ENCODE peak calls at places on chromosomes 13 and 19, in six cellular contexts. One of them, this sample, is unnamed.
A peak's percentile ranks its signal among the peaks of the same experiment; 100 is the strongest.

GRCh38 chr13:30892966-30893365 is 13.1 kb upstream of the MEDAG start:
- DNase-seq in H7: peak; percentile 71
- DNase-seq in small intestine: no peak
- DNase-seq in psoas muscle: peak; percentile 85
- DNase-seq in CD8-positive, alpha-beta T cell: no peak
- DNase-seq in HAP-1: peak; percentile 75
- DNase-seq in this sample: no peak

GRCh38 chr13:72295173-72295572 is 428.2 kb upstream of the DACH1 start:
- DNase-seq in H7: no peak
- DNase-seq in small intestine: no peak
- DNase-seq in psoas muscle: no peak
- DNase-seq in CD8-positive, alpha-beta T cell: no peak
- DNase-seq in HAP-1: no peak
- DNase-seq in this sample: no peak

GRCh38 chr13:109816112-109816978 is 30.0 kb upstream of the IRS2 start:
- DNase-seq in H7: no peak
- DNase-seq in small intestine: peak; percentile 40
- DNase-seq in psoas muscle: no peak
- DNase-seq in CD8-positive, alpha-beta T cell: no peak
- DNase-seq in HAP-1: no peak
- DNase-seq in this sample: no peak

GRCh38 chr13:43444085-43444484 is 342.7 kb downstream of the ENOX1 start:
- DNase-seq in H7: no peak
- DNase-seq in small intestine: no peak
- DNase-seq in psoas muscle: no peak
- DNase-seq in CD8-positive, alpha-beta T cell: no peak
- DNase-seq in HAP-1: no peak
- DNase-seq in this sample: no peak

GRCh38 chr13:21124853-21125252 is 51.5 kb downstream of the SKA3 start:
- DNase-seq in H7: peak; percentile 47
- DNase-seq in small intestine: no peak
- DNase-seq in psoas muscle: no peak
- DNase-seq in CD8-positive, alpha-beta T cell: no peak
- DNase-seq in HAP-1: peak; percentile 68
- DNase-seq in this sample: no peak

GRCh38 chr19:10388957-10389356 is 8.6 kb upstream of the TYK2 start:
- DNase-seq in H7: peak; percentile 89
- DNase-seq in small intestine: peak; percentile 86
- DNase-seq in psoas muscle: peak; percentile 91
- DNase-seq in CD8-positive, alpha-beta T cell: peak; percentile 77
- DNase-seq in HAP-1: peak; percentile 94
- DNase-seq in this sample: no peak

GRCh38 chr19:50882188-50882587 is 8.9 kb downstream of the KLK2 start:
- DNase-seq in H7: no peak
- DNase-seq in small intestine: no peak
- DNase-seq in psoas muscle: no peak
- DNase-seq in CD8-positive, alpha-beta T cell: no peak
- DNase-seq in HAP-1: no peak
- DNase-seq in this sample: no peak

GRCh38 chr19:6268382-6268771 is 11.4 kb downstream of the MLLT1 start:
- DNase-seq in H7: no peak
- DNase-seq in small intestine: no peak
- DNase-seq in psoas muscle: no peak
- DNase-seq in CD8-positive, alpha-beta T cell: no peak
- DNase-seq in HAP-1: no peak
- DNase-seq in this sample: no peak

GRCh38 chr19:33428627-33429013 is 55.1 kb downstream of the CEBPG start:
- DNase-seq in H7: no peak
- DNase-seq in small intestine: no peak
- DNase-seq in psoas muscle: peak; percentile 2
- DNase-seq in CD8-positive, alpha-beta T cell: no peak
- DNase-seq in HAP-1: no peak
- DNase-seq in this sample: no peak

GRCh38 chr13:64810701-64811258 is 2419.4 kb downstream of the PCDH9 start:
- DNase-seq in H7: no peak
- DNase-seq in small intestine: no peak
- DNase-seq in psoas muscle: no peak
- DNase-seq in CD8-positive, alpha-beta T cell: no peak
- DNase-seq in HAP-1: no peak
- DNase-seq in this sample: no peak

GRCh38 chr19:45172173-45172572 is 5.9 kb downstream of the TRAPPC6A start:
- DNase-seq in H7: no peak
- DNase-seq in small intestine: no peak
- DNase-seq in psoas muscle: no peak
- DNase-seq in CD8-positive, alpha-beta T cell: no peak
- DNase-seq in HAP-1: no peak
- DNase-seq in this sample: no peak

GRCh38 chr19:2575734-2576481 is 100.0 kb downstream of the GADD45B start:
- DNase-seq in H7: peak; percentile 63
- DNase-seq in small intestine: peak; percentile 32
- DNase-seq in psoas muscle: peak; percentile 94
- DNase-seq in CD8-positive, alpha-beta T cell: no peak
- DNase-seq in HAP-1: no peak
- DNase-seq in this sample: no peak

GRCh38 chr13:61039302-61039701 is 376.3 kb downstream of the PCDH20 start:
- DNase-seq in H7: no peak
- DNase-seq in small intestine: no peak
- DNase-seq in psoas muscle: no peak
- DNase-seq in CD8-positive, alpha-beta T cell: no peak
- DNase-seq in HAP-1: no peak
- DNase-seq in this sample: no peak

GRCh38 chr19:34972163-34972705 is 8.2 kb upstream of the ZNF792 start:
- DNase-seq in H7: no peak
- DNase-seq in small intestine: no peak
- DNase-seq in psoas muscle: no peak
- DNase-seq in CD8-positive, alpha-beta T cell: no peak
- DNase-seq in HAP-1: no peak
- DNase-seq in this sample: no peak

GRCh38 chr19:47106819-47107200 is 6.8 kb downstream of the ZC3H4 start:
- DNase-seq in H7: no peak
- DNase-seq in small intestine: no peak
- DNase-seq in psoas muscle: no peak
- DNase-seq in CD8-positive, alpha-beta T cell: no peak
- DNase-seq in HAP-1: no peak
- DNase-seq in this sample: no peak

GRCh38 chr19:30625947-30626346 is 253.8 kb downstream of the ZNF536 start:
- DNase-seq in H7: no peak
- DNase-seq in small intestine: no peak
- DNase-seq in psoas muscle: no peak
- DNase-seq in CD8-positive, alpha-beta T cell: no peak
- DNase-seq in HAP-1: no peak
- DNase-seq in this sample: no peak

GRCh38 chr19:29773141-29773540 is 38.6 kb upstream of the CCNE1 start:
- DNase-seq in H7: no peak
- DNase-seq in small intestine: no peak
- DNase-seq in psoas muscle: no peak
- DNase-seq in CD8-positive, alpha-beta T cell: no peak
- DNase-seq in HAP-1: no peak
- DNase-seq in this sample: no peak

GRCh38 chr19:45848922-45849321 is 14.0 kb downstream of the SYMPK start:
- DNase-seq in H7: peak; percentile 65
- DNase-seq in small intestine: no peak
- DNase-seq in psoas muscle: no peak
- DNase-seq in CD8-positive, alpha-beta T cell: no peak
- DNase-seq in HAP-1: no peak
- DNase-seq in this sample: no peak

GRCh38 chr13:48531416-48532145 is 1.3 kb downstream of the RCBTB2 start:
- DNase-seq in H7: no peak
- DNase-seq in small intestine: peak; percentile 50
- DNase-seq in psoas muscle: no peak
- DNase-seq in CD8-positive, alpha-beta T cell: no peak
- DNase-seq in HAP-1: no peak
- DNase-seq in this sample: no peak

GRCh38 chr13:108917581-108917980 is 288.2 kb downstream of the MYO16 start:
- DNase-seq in H7: no peak
- DNase-seq in small intestine: no peak
- DNase-seq in psoas muscle: no peak
- DNase-seq in CD8-positive, alpha-beta T cell: no peak
- DNase-seq in HAP-1: no peak
- DNase-seq in this sample: no peak

GRCh38 chr13:47049276-47049989 is 152.6 kb upstream of the HTR2A start:
- DNase-seq in H7: no peak
- DNase-seq in small intestine: no peak
- DNase-seq in psoas muscle: no peak
- DNase-seq in CD8-positive, alpha-beta T cell: no peak
- DNase-seq in HAP-1: no peak
- DNase-seq in this sample: no peak

GRCh38 chr13:99431927-99432636 is 69.2 kb upstream of the TM9SF2 start:
- DNase-seq in H7: peak; percentile 46
- DNase-seq in small intestine: no peak
- DNase-seq in psoas muscle: no peak
- DNase-seq in CD8-positive, alpha-beta T cell: no peak
- DNase-seq in HAP-1: no peak
- DNase-seq in this sample: no peak
- H3K4me3 ChIP-seq in H7: no peak overlapping the region
- H3K4me3 ChIP-seq in small intestine: no peak overlapping the region
- H3K4me3 ChIP-seq in psoas muscle: peak overlapping the region; percentile 37
- H3K4me3 ChIP-seq in CD8-positive, alpha-beta T cell: peak overlapping the region; percentile 0
- H3K4me3 ChIP-seq in HAP-1: no peak overlapping the region
- H3K4me3 ChIP-seq in this sample: no peak overlapping the region

GRCh38 chr13:87676254-87677042 is 5.3 kb downstream of the SLITRK5 start:
- DNase-seq in H7: peak; percentile 12
- DNase-seq in small intestine: no peak
- DNase-seq in psoas muscle: no peak
- DNase-seq in CD8-positive, alpha-beta T cell: no peak
- DNase-seq in HAP-1: no peak
- DNase-seq in this sample: no peak
- H3K27me3 ChIP-seq in H7: peaks cover 72% of the 10 kb centered on the region
- H3K27me3 ChIP-seq in small intestine: peaks cover 48% of the 10 kb centered on the region
- H3K27me3 ChIP-seq in psoas muscle: no peaks in the 10 kb centered on the region
- H3K27me3 ChIP-seq in CD8-positive, alpha-beta T cell: peaks cover 22% of the 10 kb centered on the region
- H3K27me3 ChIP-seq in HAP-1: no peaks in the 10 kb centered on the region
- H3K27me3 ChIP-seq in this sample: peaks cover 9% of the 10 kb centered on the region

DNA sequence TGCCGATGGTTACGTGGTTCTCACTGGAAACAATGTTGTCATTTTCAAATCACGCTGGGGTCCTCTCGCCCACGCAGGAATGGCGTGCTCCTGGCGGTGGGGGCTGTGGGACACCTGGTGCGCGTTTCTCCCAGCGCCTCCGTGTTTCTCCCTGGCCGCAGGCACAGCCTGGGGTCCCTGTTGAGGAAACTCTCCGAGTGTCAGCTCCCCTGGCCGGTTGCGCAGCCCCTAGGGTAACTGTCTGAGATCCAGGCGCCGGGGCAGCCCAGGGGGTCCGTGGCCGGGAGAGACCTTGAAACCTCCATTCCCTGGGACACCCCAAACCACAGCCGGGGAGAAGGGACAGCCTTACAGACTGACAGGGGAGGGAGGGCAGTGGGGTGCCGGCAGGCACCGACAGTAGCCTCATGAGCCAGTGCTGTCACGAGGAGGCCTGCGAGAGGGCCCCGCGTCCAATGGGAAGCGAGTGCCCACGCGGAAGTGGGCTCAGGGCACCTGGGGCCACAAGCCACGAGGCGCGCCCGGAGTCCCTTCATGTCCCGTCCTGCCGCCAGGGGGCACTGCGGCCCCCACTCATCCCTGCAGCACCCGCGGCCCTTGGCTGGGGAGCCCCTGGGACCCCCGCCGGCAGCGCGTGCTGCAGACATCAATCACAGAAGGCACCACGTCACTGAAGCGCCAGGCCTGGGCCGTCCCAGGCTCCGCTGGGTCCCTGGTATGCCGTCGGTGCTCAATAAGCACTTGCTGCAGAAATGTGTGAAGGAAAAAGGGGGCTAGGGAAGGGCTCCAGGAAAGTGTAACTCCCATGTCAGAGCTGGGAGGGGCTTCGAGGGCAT is 9.5 kb downstream of the ADAMTSL5 start:
- DNase-seq in H7: peak; percentile 94
- DNase-seq in small intestine: peak; percentile 69
- DNase-seq in psoas muscle: peak; percentile 81
- DNase-seq in CD8-positive, alpha-beta T cell: peak; percentile 48
- DNase-seq in HAP-1: peak; percentile 83
- DNase-seq in this sample: no peak
- H3K4me3 ChIP-seq in H7: peak overlapping the region; percentile 24
- H3K4me3 ChIP-seq in small intestine: peak overlapping the region; percentile 21
- H3K4me3 ChIP-seq in psoas muscle: peak overlapping the region; percentile 51
- H3K4me3 ChIP-seq in CD8-positive, alpha-beta T cell: no peak overlapping the region
- H3K4me3 ChIP-seq in HAP-1: no peak overlapping the region
- H3K4me3 ChIP-seq in this sample: peak overlapping the region; percentile 23

DNA sequence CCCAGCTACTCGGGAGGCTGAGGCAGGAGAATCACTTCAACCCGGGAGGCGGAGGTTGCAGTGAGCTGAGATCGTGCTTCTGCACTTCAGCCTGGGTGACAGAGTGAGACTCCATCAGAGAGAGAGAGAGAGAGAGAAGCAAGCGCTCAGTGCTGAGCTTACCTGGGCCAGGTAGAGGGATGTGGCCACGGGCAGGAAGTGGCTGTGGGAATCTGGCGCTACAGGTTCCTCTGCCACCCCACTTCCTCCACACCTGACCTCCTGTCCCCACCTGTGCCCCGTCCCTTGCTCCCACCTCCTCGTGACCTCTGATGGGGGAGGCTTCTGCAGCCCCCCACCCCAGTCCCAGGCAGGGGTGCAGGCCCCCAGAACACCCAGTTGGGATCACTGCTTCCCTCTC is 1.0 kb upstream of the NCCRP1 start:
- DNase-seq in H7: peak; percentile 46
- DNase-seq in small intestine: peak; percentile 57
- DNase-seq in psoas muscle: no peak
- DNase-seq in CD8-positive, alpha-beta T cell: no peak
- DNase-seq in HAP-1: no peak
- DNase-seq in this sample: no peak
- H3K27me3 ChIP-seq in H7: peaks cover 27% of the 10 kb centered on the region
- H3K27me3 ChIP-seq in small intestine: peaks cover 27% of the 10 kb centered on the region
- H3K27me3 ChIP-seq in psoas muscle: no peaks in the 10 kb centered on the region
- H3K27me3 ChIP-seq in CD8-positive, alpha-beta T cell: peaks cover 7% of the 10 kb centered on the region
- H3K27me3 ChIP-seq in HAP-1: peaks cover 39% of the 10 kb centered on the region
- H3K27me3 ChIP-seq in this sample: peaks cover 25% of the 10 kb centered on the region

DNA sequence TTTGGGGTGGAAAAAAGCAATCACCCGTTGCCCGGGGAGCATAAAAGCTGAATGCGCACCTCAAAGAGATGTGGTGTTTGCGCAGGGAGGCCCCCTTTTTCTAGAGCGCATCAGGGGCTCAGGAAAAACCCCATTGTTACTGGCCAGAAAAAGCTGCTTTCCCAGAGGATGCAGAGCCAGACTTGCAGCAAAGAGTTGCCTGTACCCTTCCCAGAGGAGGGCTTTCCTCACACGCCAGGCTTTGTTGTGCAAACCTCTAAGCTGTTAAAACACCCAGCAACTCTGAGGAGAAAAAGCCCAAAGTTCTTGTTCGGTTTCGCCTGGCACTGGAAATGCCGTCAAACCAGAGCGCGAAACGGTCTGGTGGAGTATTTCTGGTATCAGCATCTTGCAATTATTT is 29.3 kb downstream of the GSX1 start:
- DNase-seq in H7: peak; percentile 77
- DNase-seq in small intestine: no peak
- DNase-seq in psoas muscle: no peak
- DNase-seq in CD8-positive, alpha-beta T cell: no peak
- DNase-seq in HAP-1: no peak
- DNase-seq in this sample: no peak
- H3K4me3 ChIP-seq in H7: no peak overlapping the region
- H3K4me3 ChIP-seq in small intestine: no peak overlapping the region
- H3K4me3 ChIP-seq in psoas muscle: no peak overlapping the region
- H3K4me3 ChIP-seq in CD8-positive, alpha-beta T cell: no peak overlapping the region
- H3K4me3 ChIP-seq in HAP-1: no peak overlapping the region
- H3K4me3 ChIP-seq in this sample: no peak overlapping the region

This sample was measured in BJ.